ENCODE peak calls at places on chromosomes 11 and 22, in seven cellular contexts. V is A673, G is mucosa of descending colon, K is endothelial cell of umbilical vein, U is lower lobe of right lung, M is H1, R is pancreas. Y is an unnamed sample.

GRCh38 chr22:23817146-23817545 is 21.7 kb downstream of the DERL3 start:
- DNase-seq in V (no peak), G (peak; percentile 20), K (no peak), U (peak; percentile 16), M (no peak), R (no peak), Y (no peak)

GRCh38 chr11:112289588-112290461 is 29.2 kb upstream of the PLET1 start:
- DNase-seq in V (peak; percentile 93), G (peak; percentile 88), K (peak; percentile 52), U (peak; percentile 91), M (peak; percentile 94), R (peak; percentile 92), Y (peak; percentile 87)

GRCh38 chr11:132976115-132976514 is 556.2 kb downstream of the OPCML start:
- DNase-seq in V (no peak), G (no peak), K (no peak), U (no peak), M (no peak), R (no peak), Y (no peak)

GRCh38 chr11:121453589-121454299 is 977 bp upstream of the SORL1-AS1 start:
- DNase-seq in V (no peak), G (no peak), K (no peak), U (no peak), M (no peak), R (no peak), Y (no peak)

GRCh38 chr11:111981270-111981669 is 43.9 kb upstream of the DLAT start:
- DNase-seq in V (no peak), G (no peak), K (no peak), U (no peak), M (no peak), R (no peak), Y (no peak)

GRCh38 chr11:17718015-17718414 is 1.4 kb upstream of the MYOD1 start:
- DNase-seq in V (no peak), G (no peak), K (no peak), U (no peak), M (no peak), R (no peak), Y (no peak)

GRCh38 chr11:105054723-105055492 is 9.8 kb upstream of the CARD16 start:
- DNase-seq in V (no peak), G (no peak), K (no peak), U (no peak), M (no peak), R (no peak), Y (no peak)

GRCh38 chr11:118224512-118225180 is at the start of gene JAML:
- DNase-seq in V (no peak), G (no peak), K (no peak), U (no peak), M (no peak), R (no peak), Y (no peak)

GRCh38 chr22:20023214-20023613 is 2.3 kb downstream of the TANGO2 start:
- DNase-seq in V (no peak), G (peak; percentile 15), K (no peak), U (no peak), M (no peak), R (peak; percentile 2), Y (no peak)

GRCh38 chr11:83249972-83250593 is 36.1 kb downstream of the CCDC90B start:
- DNase-seq in V (peak; percentile 68), G (no peak), K (peak; percentile 46), U (no peak), M (no peak), R (no peak), Y (no peak)

DNA sequence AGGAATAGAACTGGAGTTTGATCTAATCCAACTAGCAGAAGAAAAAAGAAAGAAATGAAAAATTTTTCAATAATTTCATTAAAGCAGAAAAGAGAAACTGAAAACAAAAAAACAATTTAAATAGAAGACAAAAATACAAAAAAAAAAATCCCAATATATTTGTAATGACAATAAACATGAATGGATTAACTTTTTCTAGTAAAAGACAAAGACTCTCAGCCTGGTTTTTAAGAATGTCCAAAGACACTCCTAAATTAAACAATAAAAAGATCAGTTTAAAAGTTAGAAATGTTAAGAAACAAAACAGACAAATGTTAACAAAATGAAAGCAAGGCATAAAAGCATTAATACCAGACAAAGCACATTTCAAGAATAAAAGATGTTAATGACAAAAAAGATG is 50.3 kb upstream of the ME3 start:
- DNase-seq in V (no peak), G (no peak), K (no peak), U (no peak), M (no peak), R (no peak), Y (no peak)
- H3K4me1 ChIP-seq in V (peaks cover 9% of the 10 kb centered on the region), G (no peaks in the 10 kb centered on the region), K (peaks cover 30% of the 10 kb centered on the region), U (no peaks in the 10 kb centered on the region), M (no peaks in the 10 kb centered on the region), R (no peaks in the 10 kb centered on the region), Y (no peaks in the 10 kb centered on the region)

DNA sequence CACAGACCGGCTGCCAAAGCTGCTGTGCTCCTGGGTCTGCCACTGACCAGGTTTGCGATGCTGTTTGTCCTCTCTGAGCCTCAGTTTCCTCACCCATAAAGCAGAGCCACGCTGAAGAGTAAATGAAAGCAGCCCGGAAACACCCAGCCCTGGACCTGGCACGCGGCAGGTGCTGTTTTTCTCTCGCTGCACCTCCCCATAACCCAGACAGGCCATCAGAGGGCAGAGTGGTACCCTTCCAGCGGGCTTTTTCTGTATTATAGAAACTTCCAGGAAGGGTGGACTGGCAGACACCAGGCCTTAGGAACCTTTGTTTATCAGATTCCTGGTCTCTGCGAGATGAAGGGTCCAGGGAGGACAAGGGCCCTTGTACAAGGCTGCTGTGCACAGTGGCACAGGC is 17.9 kb upstream of the FGF19 start:
- DNase-seq in V (no peak), G (no peak), K (no peak), U (no peak), M (no peak), R (no peak), Y (no peak)
- TF ChIP-seq CTCF in V (peak; percentile 35), G (no peak), K (no peak), U (no peak), M (peak; percentile 76), R (no peak), Y (peak; percentile 29)

GRCh38 chr22:47565607-47566006 is 803.2 kb downstream of the TBC1D22A start:
- DNase-seq in V (no peak), G (no peak), K (no peak), U (no peak), M (no peak), R (no peak), Y (no peak)
- H3K9me3 ChIP-seq in V (no peaks in the 10 kb centered on the region), G (no peaks in the 10 kb centered on the region), K (peaks cover 5% of the 10 kb centered on the region), U (no peaks in the 10 kb centered on the region), M (peaks cover 95% of the 10 kb centered on the region), R (no peaks in the 10 kb centered on the region), Y (no peaks in the 10 kb centered on the region)

DNA sequence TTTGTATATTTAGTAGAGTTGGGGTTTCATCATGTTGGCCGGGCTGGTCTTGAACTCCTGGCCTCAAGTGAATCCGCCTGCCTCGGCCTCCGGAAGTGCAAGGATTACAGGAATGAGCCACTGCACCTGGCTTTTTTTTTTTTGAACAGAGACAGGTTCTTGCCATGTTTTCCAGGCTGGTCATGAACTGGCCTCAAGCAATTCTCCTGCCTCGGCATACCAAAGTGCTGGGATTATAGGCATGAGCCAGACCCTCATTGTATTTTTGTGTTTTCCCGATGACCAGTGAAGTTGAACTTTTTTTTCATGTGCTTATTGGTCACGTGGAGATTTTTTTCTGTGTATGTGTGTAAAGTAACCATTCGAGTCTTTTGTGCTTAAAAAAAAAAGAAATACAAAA is 48.2 kb downstream of the KIAA1671 start:
- DNase-seq in V (no peak), G (no peak), K (no peak), U (no peak), M (no peak), R (no peak), Y (no peak)
- H3K4me1 ChIP-seq in V (peaks cover 12% of the 10 kb centered on the region), G (peaks cover 14% of the 10 kb centered on the region), K (peaks cover 30% of the 10 kb centered on the region), U (peaks cover 24% of the 10 kb centered on the region), M (peaks cover 20% of the 10 kb centered on the region), R (no peaks in the 10 kb centered on the region), Y (peaks cover 35% of the 10 kb centered on the region)

GRCh38 chr11:73578786-73579185 is 19.1 kb downstream of the FAM168A start:
- DNase-seq in V (no peak), G (no peak), K (no peak), U (no peak), M (no peak), R (no peak), Y (no peak)

GRCh38 chr11:73577496-73577917 is 20.4 kb downstream of the FAM168A start:
- DNase-seq in V (peak; percentile 79), G (no peak), K (no peak), U (no peak), M (no peak), R (no peak), Y (no peak)

GRCh38 chr11:73579641-73580434 is 18.1 kb downstream of the FAM168A start:
- DNase-seq in V (no peak), G (no peak), K (no peak), U (no peak), M (no peak), R (no peak), Y (no peak)

GRCh38 chr11:73570415-73571114 is 27.3 kb downstream of the FAM168A start:
- DNase-seq in V (no peak), G (no peak), K (peak; percentile 17), U (no peak), M (no peak), R (no peak), Y (no peak)

DNA sequence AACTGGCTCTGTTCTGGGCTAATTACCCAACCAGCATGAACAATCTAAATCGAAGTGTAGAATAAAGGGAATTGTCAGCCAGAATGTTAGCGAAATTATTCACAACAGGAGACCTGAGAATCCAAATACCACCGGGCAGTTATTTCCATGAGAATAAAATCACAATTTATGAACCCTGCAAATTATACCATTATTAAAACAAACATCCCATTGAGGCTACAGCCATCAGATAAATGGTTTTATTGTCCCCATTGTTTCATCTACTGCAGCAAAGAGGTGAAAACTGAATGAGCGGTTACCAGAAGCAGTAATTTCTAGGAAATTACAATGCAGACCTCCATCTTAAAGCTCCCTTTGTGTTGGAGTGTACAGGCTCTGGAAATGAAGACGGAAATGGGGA is 21.7 kb downstream of the FAM168A start:
- DNase-seq in V (no peak), G (no peak), K (no peak), U (no peak), M (no peak), R (no peak), Y (no peak)
- TF ChIP-seq CTCF in V (no peak), G (no peak), K (no peak), U (no peak), M (no peak), R (no peak), Y (no peak)

GRCh38 chr22:47277001-47277400 is 514.6 kb downstream of the TBC1D22A start:
- DNase-seq in V (no peak), G (no peak), K (no peak), U (no peak), M (no peak), R (no peak), Y (no peak)
- H3K9me3 ChIP-seq in V (no peaks in the 10 kb centered on the region), G (no peaks in the 10 kb centered on the region), K (no peaks in the 10 kb centered on the region), U (no peaks in the 10 kb centered on the region), M (peaks cover 91% of the 10 kb centered on the region), R (no peaks in the 10 kb centered on the region), Y (no peaks in the 10 kb centered on the region)

Y was measured in left ventricle myocardium inferior.